ENCODE peak calls at places on chromosomes 4 and X, in four cellular contexts. One of them, this sample, is unnamed.

GRCh38 chr4:95000076-95000648 is 242.4 kb downstream of the BMPR1B start:
- DNase-seq in cardiac fibroblast: no peak
- DNase-seq in body of pancreas: no peak
- DNase-seq in ovary: no peak
- DNase-seq in this sample: no peak

GRCh38 chrX:102546818-102547493 is 30.4 kb upstream of the TMSB15A start:
- DNase-seq in cardiac fibroblast: no peak
- DNase-seq in body of pancreas: no peak
- DNase-seq in ovary: no peak
- DNase-seq in this sample: no peak

GRCh38 chrX:39891781-39892180 is 206.0 kb downstream of the BCOR start:
- DNase-seq in cardiac fibroblast: no peak
- DNase-seq in body of pancreas: no peak
- DNase-seq in ovary: no peak
- DNase-seq in this sample: no peak

GRCh38 chr4:154779362-154779947 is 1.6 kb upstream of the RBM46 start:
- DNase-seq in cardiac fibroblast: peak; percentile 72
- DNase-seq in body of pancreas: no peak
- DNase-seq in ovary: no peak
- DNase-seq in this sample: no peak

GRCh38 chrX:153922932-153923857 is 2.9 kb downstream of the ARHGAP4 start:
- DNase-seq in cardiac fibroblast: peak; percentile 59
- DNase-seq in body of pancreas: peak; percentile 85
- DNase-seq in ovary: peak; percentile 89
- DNase-seq in this sample: peak; percentile 85

GRCh38 chrX:16213970-16214369 is 46.7 kb downstream of the MAGEB17 start:
- DNase-seq in cardiac fibroblast: peak; percentile 33
- DNase-seq in body of pancreas: no peak
- DNase-seq in ovary: no peak
- DNase-seq in this sample: no peak

GRCh38 chr4:5098176-5098575 is 46.9 kb downstream of the STK32B start:
- DNase-seq in cardiac fibroblast: no peak
- DNase-seq in body of pancreas: no peak
- DNase-seq in ovary: no peak
- DNase-seq in this sample: no peak

GRCh38 chr4:153603258-153603657 is 80.8 kb upstream of the TLR2 start:
- DNase-seq in cardiac fibroblast: no peak
- DNase-seq in body of pancreas: no peak
- DNase-seq in ovary: no peak
- DNase-seq in this sample: no peak

GRCh38 chrX:118677318-118677717 is 50.1 kb upstream of the IL13RA1 start:
- DNase-seq in cardiac fibroblast: no peak
- DNase-seq in body of pancreas: no peak
- DNase-seq in ovary: no peak
- DNase-seq in this sample: no peak

GRCh38 chr4:82748176-82748575 is 50.4 kb downstream of the SCD5 start:
- DNase-seq in cardiac fibroblast: no peak
- DNase-seq in body of pancreas: no peak
- DNase-seq in ovary: no peak
- DNase-seq in this sample: no peak

GRCh38 chr4:176307591-176307920 is 12.2 kb upstream of the SPCS3 start:
- DNase-seq in cardiac fibroblast: no peak
- DNase-seq in body of pancreas: no peak
- DNase-seq in ovary: no peak
- DNase-seq in this sample: no peak

GRCh38 chrX:69032601-69033000 is 132.7 kb downstream of the PJA1 start:
- DNase-seq in cardiac fibroblast: no peak
- DNase-seq in body of pancreas: no peak
- DNase-seq in ovary: no peak
- DNase-seq in this sample: no peak

GRCh38 chrX:53481093-53481492 is 46.9 kb upstream of the HSD17B10 start:
- DNase-seq in cardiac fibroblast: no peak
- DNase-seq in body of pancreas: peak; percentile 13
- DNase-seq in ovary: no peak
- DNase-seq in this sample: no peak

GRCh38 chr4:3233391-3234071 is 15.4 kb upstream of the MSANTD1 start:
- DNase-seq in cardiac fibroblast: peak; percentile 19
- DNase-seq in body of pancreas: no peak
- DNase-seq in ovary: no peak
- DNase-seq in this sample: no peak

GRCh38 chrX:118522230-118522926 is 26.8 kb downstream of the DOCK11 start:
- DNase-seq in cardiac fibroblast: no peak
- DNase-seq in body of pancreas: no peak
- DNase-seq in ovary: no peak
- DNase-seq in this sample: no peak

GRCh38 chr4:165783626-165784025 is 89.4 kb upstream of the TLL1 start:
- DNase-seq in cardiac fibroblast: no peak
- DNase-seq in body of pancreas: no peak
- DNase-seq in ovary: no peak
- DNase-seq in this sample: no peak

GRCh38 chr4:186441502-186441901 is 113.9 kb downstream of the MTNR1A start:
- DNase-seq in cardiac fibroblast: no peak
- DNase-seq in body of pancreas: no peak
- DNase-seq in ovary: no peak
- DNase-seq in this sample: no peak